ENCODE peak calls at places on chromosomes 11 and 22, in six cellular contexts. F, K, O, E, C and W are unnamed samples.

GRCh38 chr22:29689872-29690213 is 30.0 kb upstream of the CABP7 start:
- DNase-seq in F (peak; percentile 69), K (peak; percentile 30), O (peak; percentile 78), E (peak; percentile 50), C (peak; percentile 39), W (peak; percentile 20)

GRCh38 chr11:121572581-121573059 is 119.9 kb upstream of the SORL1-AS1 start:
- DNase-seq in F (no peak), K (no peak), O (no peak), E (no peak), C (no peak), W (no peak)

GRCh38 chr11:48109046-48109666 is 107.5 kb upstream of the OR4B1 start:
- DNase-seq in F (no peak), K (peak; percentile 65), O (no peak), E (no peak), C (no peak), W (no peak)

GRCh38 chr11:60118333-60118732 is 29.9 kb downstream of the MS4A2 start:
- DNase-seq in F (no peak), K (no peak), O (no peak), E (no peak), C (no peak), W (no peak)

GRCh38 chr22:44107341-44107740 is 73.4 kb upstream of the PARVG start:
- DNase-seq in F (no peak), K (no peak), O (no peak), E (no peak), C (no peak), W (no peak)

GRCh38 chr22:50016308-50016987 is 3.9 kb upstream of the IL17REL start:
- DNase-seq in F (peak; percentile 43), K (no peak), O (no peak), E (no peak), C (no peak), W (peak; percentile 12)

GRCh38 chr11:57476223-57476882 is 16.0 kb downstream of the RTN4RL2 start:
- DNase-seq in F (peak; percentile 54), K (no peak), O (peak; percentile 42), E (no peak), C (peak; percentile 64), W (no peak)

GRCh38 chr11:102555091-102555490 is 24.5 kb upstream of the MMP7 start:
- DNase-seq in F (no peak), K (no peak), O (no peak), E (no peak), C (no peak), W (no peak)

GRCh38 chr22:50303515-50303847 is 4.0 kb downstream of the PLXNB2 start:
- DNase-seq in F (no peak), K (no peak), O (no peak), E (no peak), C (no peak), W (no peak)

GRCh38 chr11:134625151-134625550 is 213.1 kb upstream of the B3GAT1 start:
- DNase-seq in F (no peak), K (no peak), O (no peak), E (no peak), C (no peak), W (no peak)

GRCh38 chr11:111586305-111586915 is 15.8 kb upstream of the SIK2 start:
- DNase-seq in F (peak; percentile 72), K (peak; percentile 56), O (no peak), E (peak; percentile 71), C (no peak), W (no peak)

GRCh38 chr11:122069946-122070345 is 46.1 kb downstream of the BLID start:
- DNase-seq in F (peak; percentile 46), K (peak; percentile 33), O (peak; percentile 42), E (peak; percentile 65), C (peak; percentile 36), W (no peak)

GRCh38 chr11:15662285-15662684 is 547.6 kb downstream of the INSC start:
- DNase-seq in F (no peak), K (peak; percentile 24), O (no peak), E (no peak), C (no peak), W (no peak)

GRCh38 chr11:78417888-78418583 is 416 bp upstream of the GAB2 start:
- DNase-seq in F (peak; percentile 92), K (peak; percentile 73), O (no peak), E (peak; percentile 63), C (peak; percentile 78), W (peak; percentile 50)

GRCh38 chr11:2999464-2999998 is 7.4 kb upstream of the NAP1L4 start:
- DNase-seq in F (peak; percentile 22), K (no peak), O (no peak), E (no peak), C (no peak), W (peak; percentile 7)

GRCh38 chr11:134581966-134582787 is 170.1 kb upstream of the B3GAT1 start:
- DNase-seq in F (no peak), K (no peak), O (no peak), E (no peak), C (no peak), W (no peak)

GRCh38 chr11:119999220-119999619 is 138.7 kb downstream of the TRIM29 start:
- DNase-seq in F (no peak), K (peak; percentile 6), O (no peak), E (no peak), C (no peak), W (no peak)

GRCh38 chr11:45374632-45375031 is 88.5 kb upstream of the SYT13 start:
- DNase-seq in F (no peak), K (no peak), O (no peak), E (no peak), C (no peak), W (no peak)

GRCh38 chr11:70397983-70398833 is at the start of gene CTTN:
- DNase-seq in F (peak; percentile 84), K (peak; percentile 86), O (peak; percentile 85), E (peak; percentile 77), C (peak; percentile 88), W (peak; percentile 56)

GRCh38 chr11:76654310-76654851 is 16.2 kb downstream of the LRRC32 start:
- DNase-seq in F (peak; percentile 54), K (no peak), O (no peak), E (peak; percentile 38), C (peak; percentile 75), W (no peak)

GRCh38 chr11:68343761-68344256 is 31.4 kb downstream of the LRP5 start:
- DNase-seq in F (peak; percentile 85), K (no peak), O (peak; percentile 82), E (no peak), C (no peak), W (no peak)

GRCh38 chr11:68340003-68340767 is 27.8 kb downstream of the LRP5 start:
- DNase-seq in F (no peak), K (no peak), O (no peak), E (no peak), C (no peak), W (no peak)

GRCh38 chr11:68341557-68342458 is 29.4 kb downstream of the LRP5 start:
- DNase-seq in F (no peak), K (no peak), O (no peak), E (no peak), C (no peak), W (no peak)

GRCh38 chr11:68340784-68341556 is 28.6 kb downstream of the LRP5 start:
- DNase-seq in F (no peak), K (peak; percentile 56), O (no peak), E (no peak), C (no peak), W (no peak)

GRCh38 chr11:68342459-68343158 is 30.2 kb downstream of the LRP5 start:
- DNase-seq in F (no peak), K (no peak), O (no peak), E (no peak), C (no peak), W (no peak)
- H3K4me3 ChIP-seq in F (no peak overlapping the region), K (no peak overlapping the region), O (no peak overlapping the region), E (no peak overlapping the region), C (no peak overlapping the region), W (no peak overlapping the region)

GRCh38 chr11:65574147-65574962 is 1.5 kb upstream of the EHBP1L1 start:
- DNase-seq in F (peak; percentile 94), K (peak; percentile 91), O (peak; percentile 93), E (peak; percentile 76), C (peak; percentile 86), W (peak; percentile 85)

GRCh38 chr11:65576232-65576866 is 496 bp downstream of the EHBP1L1 start:
- DNase-seq in F (peak; percentile 68), K (no peak), O (no peak), E (no peak), C (peak; percentile 59), W (peak; percentile 63)

GRCh38 chr11:65573391-65574146 is 1.2 kb downstream of the FAM89B start:
- DNase-seq in F (no peak), K (no peak), O (peak; percentile 53), E (no peak), C (peak; percentile 44), W (peak; percentile 68)

GRCh38 chr11:65575568-65576231 is at the start of gene EHBP1L1:
- DNase-seq in F (peak; percentile 91), K (peak; percentile 64), O (peak; percentile 60), E (no peak), C (peak; percentile 61), W (no peak)

DNA sequence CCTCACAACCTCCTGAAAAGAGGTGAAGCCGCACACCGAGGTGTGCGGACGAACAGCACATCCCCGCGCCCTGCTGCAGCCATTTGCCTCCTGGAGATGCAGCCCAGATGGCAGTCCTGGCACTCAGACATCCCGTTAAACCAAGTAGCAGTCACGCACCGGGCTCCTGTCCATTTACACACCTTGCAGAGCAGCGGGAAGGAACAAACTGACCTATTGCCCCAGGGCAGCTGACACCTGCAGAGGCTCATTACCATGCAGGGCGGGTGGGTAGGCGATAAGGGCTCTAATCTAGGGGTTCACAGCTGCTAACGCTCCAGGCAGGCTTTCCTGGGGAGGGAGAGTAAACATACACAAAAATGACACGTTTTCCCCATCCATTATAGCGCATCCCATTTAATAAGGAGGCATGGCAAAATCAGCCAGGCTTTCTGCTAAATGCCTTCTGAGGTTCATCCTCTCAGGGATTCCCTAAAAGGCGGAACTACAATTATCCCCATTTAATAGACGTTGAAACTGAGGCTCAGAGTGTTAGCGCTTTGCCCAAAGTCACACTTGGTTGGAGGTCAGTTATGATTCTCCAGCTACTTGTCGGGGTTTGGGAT is 788 bp upstream of the EHBP1L1 start:
- DNase-seq in F (peak; percentile 86), K (no peak), O (no peak), E (no peak), C (no peak), W (peak; percentile 73)
- TF ChIP-seq POLR2A in F (peak; percentile 45), K (no peak), O (no peak), E (no peak), C (no peak), W (no peak)

DNA sequence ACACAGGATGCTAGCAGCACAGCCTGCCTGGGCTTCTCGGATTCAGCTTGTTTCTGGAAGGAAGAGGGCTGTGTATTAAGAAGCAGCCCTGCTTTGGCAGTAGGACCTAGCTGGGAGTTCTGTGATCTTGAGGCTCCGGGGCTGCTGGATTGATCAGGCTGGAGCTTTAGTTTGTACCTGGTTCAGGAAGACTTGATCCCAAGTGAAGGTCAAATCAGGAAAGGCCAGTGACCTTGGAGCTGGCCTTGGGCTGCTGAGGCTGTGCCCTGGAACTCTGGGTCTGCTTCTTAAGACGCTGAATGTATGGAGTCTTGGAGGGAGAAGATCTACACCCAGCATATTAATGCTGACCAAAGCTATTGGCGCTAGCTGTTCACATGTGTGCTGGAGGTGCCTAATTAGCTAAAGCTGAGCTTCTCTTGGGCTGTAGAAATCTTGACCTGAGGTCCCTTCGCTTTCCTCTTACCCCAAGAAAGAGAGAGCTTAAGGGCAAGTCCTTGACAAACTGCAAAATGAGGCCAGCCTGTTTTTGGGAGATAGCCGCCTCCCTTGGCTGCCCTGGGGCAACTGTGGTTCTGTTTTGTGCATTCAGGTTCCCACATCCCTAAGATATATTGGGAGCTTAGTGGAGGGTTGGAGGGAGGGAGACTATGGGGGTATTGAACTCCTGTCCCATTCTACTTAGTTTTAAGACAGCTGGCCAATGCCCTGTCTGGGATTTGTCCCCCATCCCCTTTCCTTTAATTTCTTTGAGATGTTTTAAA is 135.9 kb downstream of the DBX1 start:
- DNase-seq in F (no peak), K (no peak), O (no peak), E (no peak), C (no peak), W (no peak)
- H3K4me3 ChIP-seq in F (no peak overlapping the region), K (peak overlapping the region; percentile 49), O (no peak overlapping the region), E (no peak overlapping the region), C (no peak overlapping the region), W (no peak overlapping the region)

GRCh38 chr11:17609536-17610401 is 62.7 kb downstream of the OTOG start:
- DNase-seq in F (peak; percentile 36), K (no peak), O (no peak), E (no peak), C (no peak), W (no peak)
- TF ChIP-seq POLR2A in F (no peak), K (no peak), O (no peak), E (no peak), C (no peak), W (no peak)